ENCODE peak calls at places on chromosomes 3 and 15, in ten cellular contexts. O, J, R, E, H, W, T, N, P and X are unnamed samples.

GRCh38 chr3:125375950-125376679 is 990 bp upstream of the ZNF148 start:
- DNase-seq in W (no peak), O (no peak), J (peak), P (no peak), T (peak), R (peak), H (no peak), E (no peak), N (no peak), X (peak)

GRCh38 chr15:99895189-99895955 is 162.1 kb upstream of the LYSMD4 start:
- DNase-seq in J (no peak), W (no peak), N (no peak), R (no peak), E (no peak), H (no peak), O (no peak), T (no peak), P (no peak), X (no peak)

GRCh38 chr3:24590344-24590880 is 95.8 kb upstream of the THRB start:
- DNase-seq in W (no peak), N (no peak), P (no peak), O (no peak), E (no peak), H (no peak), J (no peak), T (peak), R (no peak), X (no peak)

GRCh38 chr15:69809421-69809820 is 288.3 kb downstream of the TLE3 start:
- DNase-seq in N (no peak), E (no peak), H (no peak), R (no peak), P (no peak), J (no peak), T (no peak), O (no peak), W (no peak), X (no peak)

GRCh38 chr3:173709026-173709425 is 311.5 kb downstream of the NLGN1 start:
- DNase-seq in R (no peak), T (no peak), O (no peak), W (no peak), J (no peak), P (no peak), N (no peak), E (no peak), H (no peak), X (no peak)

GRCh38 chr15:97443101-97443500 is 517.4 kb upstream of the ARRDC4 start:
- DNase-seq in W (no peak), N (no peak), J (no peak), H (no peak), P (no peak), T (no peak), R (no peak), E (no peak), O (no peak), X (no peak)

GRCh38 chr15:91407237-91407889 is 307.3 kb downstream of the SV2B start:
- DNase-seq in E (peak), O (peak), R (peak), N (no peak), J (no peak), P (peak), W (no peak), T (peak), H (no peak), X (peak)

GRCh38 chr15:33026614-33027013 is 167.9 kb downstream of the FMN1 start:
- DNase-seq in W (no peak), T (no peak), E (no peak), P (no peak), J (no peak), H (no peak), R (no peak), O (no peak), N (no peak), X (no peak)

GRCh38 chr3:4978259-4978965 is 825 bp upstream of the BHLHE40 start:
- DNase-seq in N (peak), J (peak), E (peak), P (peak), W (peak), R (peak), H (peak), O (peak), T (peak), X (peak)

GRCh38 chr3:65871305-65872141 is 167.2 kb downstream of the MAGI1 start:
- DNase-seq in H (no peak), R (peak), T (no peak), N (no peak), W (peak), O (no peak), J (peak), P (no peak), E (no peak), X (no peak)

GRCh38 chr3:190059242-190059590 is 61.5 kb downstream of the P3H2 start:
- DNase-seq in E (no peak), W (no peak), R (no peak), P (no peak), N (no peak), J (no peak), T (no peak), O (no peak), H (no peak), X (no peak)

GRCh38 chr3:5231067-5231466 is 43.6 kb downstream of the EDEM1 start:
- DNase-seq in W (no peak), E (no peak), P (no peak), R (peak), J (no peak), O (no peak), N (no peak), H (no peak), T (no peak), X (no peak)

GRCh38 chr3:30342319-30343060 is 263.9 kb upstream of the TGFBR2 start:
- DNase-seq in O (no peak), E (peak), J (peak), N (no peak), W (no peak), T (peak), R (peak), H (no peak), P (no peak), X (peak)

GRCh38 chr15:57158589-57158988 is 217.7 kb upstream of the CGNL1 start:
- DNase-seq in T (peak), P (no peak), H (no peak), W (no peak), J (no peak), N (no peak), R (peak), E (peak), O (no peak), X (peak)

GRCh38 chr15:62999923-63000484 is 42.5 kb upstream of the TPM1 start:
- DNase-seq in R (peak), O (no peak), N (no peak), P (no peak), H (no peak), E (no peak), T (no peak), J (no peak), W (no peak), X (no peak)

GRCh38 chr15:67832965-67833503 is 6.8 kb downstream of the RNU6-1 start:
- DNase-seq in P (no peak), E (no peak), N (peak), W (no peak), R (no peak), T (no peak), J (no peak), O (no peak), H (no peak), X (no peak)

GRCh38 chr15:25783607-25784131 is 79.5 kb downstream of the ATP10A start:
- DNase-seq in H (peak), P (peak), N (peak), O (no peak), E (no peak), T (peak), J (no peak), R (no peak), W (no peak), X (peak)